ENCODE peak calls at places on chromosomes 16 and 17, in five cellular contexts. X, I, M, N and U are unnamed samples.

GRCh38 chr16:54489225-54489781 is 202.7 kb upstream of the IRX3 start:
- DNase-seq in X (no peak), I (no peak), M (no peak), N (no peak), U (peak; percentile 71)

GRCh38 chr17:29168079-29168758 is 12.0 kb downstream of the MYO18A start:
- DNase-seq in X (no peak), I (no peak), M (no peak), N (no peak), U (no peak)

GRCh38 chr16:27258241-27258734 is 10.3 kb downstream of the NSMCE1 start:
- DNase-seq in X (no peak), I (no peak), M (no peak), N (no peak), U (no peak)

GRCh38 chr16:76946879-76947278 is 244.1 kb upstream of the MON1B start:
- DNase-seq in X (no peak), I (no peak), M (no peak), N (no peak), U (no peak)

GRCh38 chr16:12215302-12216105 is 239.0 kb downstream of the SNX29 start:
- DNase-seq in X (no peak), I (no peak), M (no peak), N (no peak), U (no peak)

GRCh38 chr17:19978206-19978802 is 676 bp upstream of the AKAP10 start:
- DNase-seq in X (peak; percentile 46), I (peak; percentile 46), M (no peak), N (no peak), U (no peak)

GRCh38 chr16:67846063-67846319 is 742 bp upstream of the NUTF2 start:
- DNase-seq in X (no peak), I (no peak), M (no peak), N (no peak), U (no peak)

GRCh38 chr17:49356320-49356719 is 5.7 kb downstream of the ZNF652 start:
- DNase-seq in X (no peak), I (no peak), M (no peak), N (no peak), U (no peak)

GRCh38 chr16:80591071-80591935 is 50.5 kb downstream of the DYNLRB2 start:
- DNase-seq in X (no peak), I (peak; percentile 72), M (no peak), N (no peak), U (no peak)

GRCh38 chr17:9814337-9814945 is 7.4 kb downstream of the GSG1L2 start:
- DNase-seq in X (no peak), I (no peak), M (no peak), N (no peak), U (no peak)

GRCh38 chr16:4850211-4850610 is 2.9 kb downstream of the UBN1 start:
- DNase-seq in X (no peak), I (no peak), M (no peak), N (no peak), U (no peak)

GRCh38 chr16:46920402-46921068 is 36.4 kb downstream of the GPT2 start:
- DNase-seq in X (no peak), I (no peak), M (no peak), N (no peak), U (no peak)

GRCh38 chr17:73769480-73769879 is 125.2 kb upstream of the SDK2 start:
- DNase-seq in X (no peak), I (no peak), M (no peak), N (no peak), U (no peak)

GRCh38 chr17:7018331-7018964 is 4.4 kb upstream of the BCL6B start:
- DNase-seq in X (no peak), I (no peak), M (no peak), N (no peak), U (no peak)

GRCh38 chr17:60627113-60627512 is 27.1 kb downstream of the PPM1D start:
- DNase-seq in X (no peak), I (no peak), M (no peak), N (no peak), U (no peak)

GRCh38 chr17:37844158-37844976 is 79.8 kb upstream of the TBC1D3K start:
- DNase-seq in X (no peak), I (peak; percentile 55), M (peak; percentile 7), N (peak; percentile 6), U (no peak)

GRCh38 chr17:10114931-10115535 is 83.4 kb downstream of the GAS7 start:
- DNase-seq in X (no peak), I (peak; percentile 41), M (peak; percentile 12), N (peak; percentile 23), U (no peak)

GRCh38 chr16:54273566-54273965 is 13.0 kb downstream of the IRX3 start:
- DNase-seq in X (no peak), I (no peak), M (no peak), N (no peak), U (no peak)

GRCh38 chr17:43467981-43468541 is 15.7 kb upstream of the DHX8 start:
- DNase-seq in X (no peak), I (no peak), M (no peak), N (no peak), U (no peak)

GRCh38 chr17:2710804-2711607 is 558 bp downstream of the CLUH start:
- DNase-seq in X (no peak), I (peak; percentile 32), M (no peak), N (no peak), U (no peak)

GRCh38 chr17:45388604-45389325 is 43.9 kb downstream of the ARHGAP27 start:
- DNase-seq in X (no peak), I (no peak), M (no peak), N (no peak), U (no peak)

GRCh38 chr17:39100530-39100929 is 50.9 kb downstream of the PLXDC1 start:
- DNase-seq in X (no peak), I (no peak), M (no peak), N (no peak), U (no peak)

GRCh38 chr17:72270530-72270929 is 149.7 kb downstream of the SOX9 start:
- DNase-seq in X (no peak), I (no peak), M (no peak), N (no peak), U (peak; percentile 27)

GRCh38 chr16:53530046-53530445 is 27.0 kb upstream of the AKTIP start:
- DNase-seq in X (no peak), I (no peak), M (no peak), N (no peak), U (no peak)

GRCh38 chr17:34287858-34288257 is 2.3 kb downstream of the CCL11 start:
- DNase-seq in X (no peak), I (no peak), M (no peak), N (no peak), U (no peak)

GRCh38 chr17:2364132-2365116 is 27.1 kb downstream of the SGSM2 start:
- DNase-seq in X (no peak), I (no peak), M (no peak), N (no peak), U (no peak)

GRCh38 chr16:4323071-4323844 is 7.4 kb downstream of the GLIS2 start:
- DNase-seq in X (no peak), I (no peak), M (no peak), N (no peak), U (no peak)

GRCh38 chr16:66295191-66295590 is 71.3 kb upstream of the CDH5 start:
- DNase-seq in X (no peak), I (no peak), M (no peak), N (no peak), U (no peak)

GRCh38 chr16:75250089-75250808 is 1.2 kb downstream of the BCAR1 start:
- DNase-seq in X (no peak), I (no peak), M (no peak), N (no peak), U (no peak)

GRCh38 chr16:73015612-73016487 is 32.1 kb downstream of the ZFHX3 start:
- DNase-seq in X (peak; percentile 72), I (no peak), M (no peak), N (no peak), U (no peak)

GRCh38 chr17:55661359-55661758 is 61.3 kb downstream of the TMEM100 start:
- DNase-seq in X (no peak), I (no peak), M (no peak), N (no peak), U (no peak)

GRCh38 chr17:29241015-29241963 is 5.4 kb upstream of the CRYBA1 start:
- DNase-seq in X (no peak), I (no peak), M (no peak), N (no peak), U (no peak)

GRCh38 chr17:70091681-70092080 is 16.7 kb downstream of the KCNJ16 start:
- DNase-seq in X (no peak), I (no peak), M (no peak), N (no peak), U (no peak)

GRCh38 chr17:43388198-43389021 is 10.4 kb upstream of the ARL4D start:
- DNase-seq in X (peak; percentile 50), I (peak; percentile 93), M (peak; percentile 82), N (peak; percentile 85), U (peak; percentile 83)

GRCh38 chr17:36195474-36196098 is 972 bp downstream of the CCL3L1 start:
- DNase-seq in X (no peak), I (no peak), M (no peak), N (no peak), U (no peak)

GRCh38 chr17:48296453-48296852 is 133.6 kb downstream of the SKAP1 start:
- DNase-seq in X (no peak), I (no peak), M (no peak), N (no peak), U (no peak)

GRCh38 chr16:10500582-10500981 is 79.8 kb downstream of the EMP2 start:
- DNase-seq in X (no peak), I (no peak), M (no peak), N (no peak), U (no peak)